ENCODE peak calls at places on chromosome 7, in five cellular contexts. K, Y, B, P and M are unnamed samples. For H3K4me1 and H3K36me3, the result is how much of the 10 kb centered on the place peaks cover.

GRCh38 chr7:134935701-134936100 is 50.6 kb upstream of the AGBL3 start:
- DNase-seq in B (no peak), K (peak), P (peak), Y (no peak), M (no peak)

GRCh38 chr7:41098846-41099245 is 604.0 kb downstream of the INHBA start:
- DNase-seq in P (no peak), B (no peak), K (peak), Y (no peak), M (no peak)

GRCh38 chr7:5020098-5020497 is 25.6 kb upstream of the RBAK start:
- DNase-seq in P (no peak), Y (no peak), B (no peak), K (no peak), M (no peak)

GRCh38 chr7:70728873-70729552 is 402.9 kb upstream of the GALNT17 start:
- DNase-seq in P (no peak), B (no peak), K (peak), Y (no peak), M (peak)

GRCh38 chr7:56105508-56105907 is 768 bp downstream of the CHCHD2 start:
- DNase-seq in P (peak), K (peak), B (peak), Y (no peak), M (peak)

GRCh38 chr7:33779216-33779615 is 126.1 kb upstream of the BMPER start:
- DNase-seq in P (no peak), K (no peak), B (no peak), Y (no peak), M (no peak)

GRCh38 chr7:104431930-104432329 is 103.5 kb downstream of the LHFPL3 start:
- DNase-seq in Y (no peak), P (no peak), K (no peak), B (no peak), M (no peak)

GRCh38 chr7:98771519-98772241 is 98.1 kb downstream of the TMEM130 start:
- DNase-seq in B (no peak), K (peak), P (peak), Y (no peak), M (peak)

GRCh38 chr7:36207451-36208291 is 54.6 kb downstream of the EEPD1 start:
- DNase-seq in P (peak), Y (no peak), B (peak), K (peak), M (no peak)

GRCh38 chr7:122597277-122597676 is 101.6 kb downstream of the RNF133 start:
- DNase-seq in P (no peak), B (no peak), Y (no peak), K (no peak), M (no peak)

GRCh38 chr7:105309235-105310156 is 79.2 kb downstream of the SRPK2 start:
- DNase-seq in B (no peak), P (no peak), Y (no peak), K (no peak), M (peak)

GRCh38 chr7:90119178-90119971 is 34.9 kb upstream of the STEAP1 start:
- DNase-seq in P (peak), Y (no peak), K (peak), B (peak), M (no peak)

GRCh38 chr7:7681191-7681935 is 37.0 kb downstream of the RPA3 start:
- DNase-seq in K (peak), B (no peak), Y (no peak), P (peak), M (peak)

GRCh38 chr7:135493362-135493761 is 16.5 kb downstream of the CNOT4 start:
- DNase-seq in Y (no peak), K (no peak), B (no peak), P (no peak), M (no peak)

GRCh38 chr7:42843209-42843800 is 68.6 kb downstream of the C7orf25 start:
- DNase-seq in Y (no peak), P (peak), K (peak), B (no peak), M (peak)

GRCh38 chr7:22445140-22445722 is 54.8 kb downstream of the STEAP1B start:
- DNase-seq in B (peak), Y (no peak), P (no peak), K (no peak), M (peak)

GRCh38 chr7:115009736-115010435 is 88.0 kb downstream of the MDFIC start:
- DNase-seq in K (peak), P (peak), Y (no peak), B (no peak), M (no peak)

GRCh38 chr7:140673063-140673769 is 471 bp downstream of the ADCK2 start:
- DNase-seq in K (peak), P (peak), Y (no peak), B (peak), M (no peak)

GRCh38 chr7:137151056-137151731 is 192.3 kb downstream of the PTN start:
- DNase-seq in K (peak), Y (no peak), P (peak), B (no peak), M (no peak)

GRCh38 chr7:34612671-34613070 is 45.3 kb upstream of the NPSR1 start:
- DNase-seq in Y (no peak), K (peak), B (no peak), P (peak), M (no peak)

GRCh38 chr7:92631067-92631829 is 41.1 kb upstream of the FAM133B start:
- DNase-seq in Y (no peak), K (no peak), P (no peak), B (no peak), M (peak)
- H3K4me1 ChIP-seq in Y (under half), K (under half), P (under half), B (half or more), M (under half)

DNA sequence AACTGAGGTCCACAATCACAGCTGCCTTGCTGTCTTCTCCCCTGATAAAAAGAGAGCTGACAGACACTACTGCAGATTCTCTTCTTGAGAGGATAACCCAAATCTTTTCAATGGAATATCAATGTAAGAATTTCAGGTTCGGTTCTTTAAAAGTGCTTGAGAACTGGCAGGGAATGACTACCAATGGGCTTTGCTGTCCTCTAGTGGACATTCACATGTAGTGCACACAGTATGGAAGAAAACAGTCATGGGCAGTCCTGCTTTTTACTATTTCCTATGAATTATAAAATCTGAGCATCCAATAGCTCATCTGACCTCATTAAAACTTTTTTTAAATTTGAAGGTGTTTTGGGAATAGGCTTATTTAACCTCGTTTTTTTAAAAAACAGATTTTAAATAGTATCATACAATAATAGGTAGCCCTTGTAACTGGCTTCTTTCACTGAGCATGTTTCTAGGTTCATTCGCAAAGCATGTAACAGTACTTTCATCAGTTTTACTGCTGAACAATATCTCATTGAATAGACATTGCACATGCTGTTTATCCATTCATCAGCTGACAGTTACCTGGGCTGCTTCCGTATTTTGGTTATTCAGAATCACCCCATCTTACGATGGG is 18.3 kb downstream of the FZD9 start:
- DNase-seq in P (peak), Y (no peak), K (peak), B (no peak), M (no peak)
- H3K36me3 ChIP-seq in P (half or more), Y (under half), K (under half), B (half or more), M (half or more)

DNA sequence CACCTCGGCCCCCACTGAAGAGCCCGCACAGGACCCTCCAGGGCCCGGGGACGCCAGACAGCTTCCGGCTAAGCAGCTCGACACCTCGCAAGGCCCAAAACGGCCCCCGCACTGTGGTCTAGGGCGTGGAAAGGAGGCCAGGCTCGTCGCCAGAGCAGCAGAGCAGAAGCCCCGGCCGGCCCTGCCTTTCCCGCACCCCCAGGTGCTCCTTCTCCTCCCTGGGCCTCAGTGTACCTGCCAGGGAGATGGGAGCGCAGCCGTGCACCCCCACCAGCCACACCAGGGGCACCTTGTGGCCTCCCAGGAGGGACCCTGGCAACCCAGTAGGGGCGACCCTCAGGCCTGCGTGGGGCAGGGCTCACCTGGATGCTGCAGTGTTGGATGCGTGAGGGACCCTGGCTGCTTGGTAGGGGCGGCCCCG is 9.6 kb downstream of the PDGFA start:
- DNase-seq in K (no peak), B (peak), Y (no peak), P (no peak), M (no peak)
- H3K4me1 ChIP-seq in K (under half), B (under half), Y (half or more), P (under half), M (under half)

GRCh38 chr7:2012044-2012900 is 220.5 kb downstream of the MAD1L1 start:
- DNase-seq in B (peak), K (no peak), Y (no peak), P (no peak), M (no peak)
- H3K36me3 ChIP-seq in B (under half), K (under half), Y (under half), P (under half), M (under half)

GRCh38 chr7:126022452-126022851 is 1092.8 kb upstream of the POT1 start:
- DNase-seq in Y (no peak), B (no peak), K (no peak), P (no peak), M (no peak)

GRCh38 chr7:126026421-126027088 is 1096.9 kb upstream of the POT1 start:
- DNase-seq in K (peak), B (no peak), P (no peak), Y (no peak), M (peak)
- H3K4me1 ChIP-seq in K (under half), B (under half), P (under half), Y (under half), M (under half)

DNA sequence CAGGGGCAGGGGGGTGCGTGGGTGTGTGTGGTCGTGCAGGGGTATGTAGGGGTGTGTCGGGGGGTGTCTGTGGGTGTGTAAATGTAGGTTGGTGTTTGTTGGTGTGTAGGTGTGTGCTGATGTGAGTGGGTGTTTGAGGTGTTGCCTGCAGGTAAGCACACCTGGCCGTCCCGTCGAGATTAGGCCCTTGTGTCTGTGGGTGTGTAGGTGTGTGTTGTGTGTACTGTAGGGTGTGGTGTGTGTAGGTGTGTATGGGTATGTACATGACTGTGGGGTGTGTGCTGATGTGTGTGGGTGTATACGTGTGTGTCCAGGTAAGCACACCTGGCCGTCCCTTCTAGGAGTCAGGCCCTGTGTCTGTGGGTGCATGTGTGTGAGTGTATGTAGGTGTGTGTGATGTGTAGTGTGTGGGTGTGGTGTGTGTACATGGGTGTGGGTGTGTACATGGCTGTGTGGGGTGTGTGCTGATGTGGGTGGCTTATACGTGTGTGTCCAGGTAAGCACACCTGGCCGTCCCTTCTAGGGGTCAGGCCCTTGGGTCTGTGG is 15.8 kb downstream of the FAM20C start:
- DNase-seq in B (no peak), K (no peak), P (no peak), Y (no peak), M (no peak)
- H3K36me3 ChIP-seq in B (under half), K (under half), P (under half), Y (under half), M (under half)

GRCh38 chr7:186516-187113 is 5.8 kb upstream of the FAM20C start:
- DNase-seq in P (no peak), B (no peak), Y (no peak), K (no peak), M (no peak)

GRCh38 chr7:183907-184767 is 8.2 kb upstream of the FAM20C start:
- DNase-seq in P (no peak), K (no peak), B (no peak), Y (no peak), M (no peak)

GRCh38 chr7:183496-183895 is 8.9 kb upstream of the FAM20C start:
- DNase-seq in B (no peak), K (no peak), Y (no peak), P (no peak), M (no peak)

GRCh38 chr7:187237-187927 is 5.0 kb upstream of the FAM20C start:
- DNase-seq in K (no peak), Y (no peak), P (no peak), B (no peak), M (peak)

DNA sequence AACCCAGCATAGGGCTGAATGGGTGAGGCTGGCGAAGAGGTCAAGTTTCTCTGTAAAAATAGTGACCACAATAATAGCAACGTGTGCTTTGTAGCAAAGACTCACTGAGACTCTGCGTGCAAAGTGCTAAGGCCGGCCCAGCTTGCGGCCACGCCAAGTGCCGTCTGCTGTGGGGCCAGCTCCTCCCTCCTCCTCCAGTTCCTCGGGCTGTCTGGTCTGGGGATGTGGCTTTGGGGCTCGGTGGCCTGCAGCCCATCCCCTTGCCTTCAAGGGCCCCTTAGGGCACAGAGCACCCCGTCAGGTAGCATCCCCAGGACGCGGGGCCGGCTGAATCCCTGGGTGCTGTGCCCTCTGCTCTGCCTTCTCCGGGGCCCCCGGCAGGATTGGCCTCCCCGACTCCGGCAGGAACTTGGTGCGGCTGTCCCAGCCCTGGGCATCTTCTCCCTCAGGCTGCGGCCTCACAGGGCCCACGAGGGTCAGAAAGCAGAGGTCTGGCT is 7.6 kb upstream of the FAM20C start:
- DNase-seq in Y (no peak), K (no peak), P (peak), B (no peak), M (no peak)
- H3K4me1 ChIP-seq in Y (under half), K (under half), P (under half), B (under half), M (under half)

GRCh38 chr7:151034312-151035023 is 6.2 kb downstream of the ABCB8 start:
- DNase-seq in P (no peak), Y (no peak), K (no peak), B (no peak), M (no peak)

GRCh38 chr7:151031011-151031410 is 2.8 kb downstream of the ABCB8 start:
- DNase-seq in Y (no peak), B (no peak), K (no peak), P (no peak), M (no peak)

GRCh38 chr7:151033864-151034249 is 5.6 kb downstream of the ABCB8 start:
- DNase-seq in P (no peak), B (no peak), K (no peak), Y (no peak), M (no peak)

GRCh38 chr7:151035024-151035717 is 6.9 kb downstream of the ABCB8 start:
- DNase-seq in K (no peak), B (no peak), Y (no peak), P (no peak), M (no peak)

DNA sequence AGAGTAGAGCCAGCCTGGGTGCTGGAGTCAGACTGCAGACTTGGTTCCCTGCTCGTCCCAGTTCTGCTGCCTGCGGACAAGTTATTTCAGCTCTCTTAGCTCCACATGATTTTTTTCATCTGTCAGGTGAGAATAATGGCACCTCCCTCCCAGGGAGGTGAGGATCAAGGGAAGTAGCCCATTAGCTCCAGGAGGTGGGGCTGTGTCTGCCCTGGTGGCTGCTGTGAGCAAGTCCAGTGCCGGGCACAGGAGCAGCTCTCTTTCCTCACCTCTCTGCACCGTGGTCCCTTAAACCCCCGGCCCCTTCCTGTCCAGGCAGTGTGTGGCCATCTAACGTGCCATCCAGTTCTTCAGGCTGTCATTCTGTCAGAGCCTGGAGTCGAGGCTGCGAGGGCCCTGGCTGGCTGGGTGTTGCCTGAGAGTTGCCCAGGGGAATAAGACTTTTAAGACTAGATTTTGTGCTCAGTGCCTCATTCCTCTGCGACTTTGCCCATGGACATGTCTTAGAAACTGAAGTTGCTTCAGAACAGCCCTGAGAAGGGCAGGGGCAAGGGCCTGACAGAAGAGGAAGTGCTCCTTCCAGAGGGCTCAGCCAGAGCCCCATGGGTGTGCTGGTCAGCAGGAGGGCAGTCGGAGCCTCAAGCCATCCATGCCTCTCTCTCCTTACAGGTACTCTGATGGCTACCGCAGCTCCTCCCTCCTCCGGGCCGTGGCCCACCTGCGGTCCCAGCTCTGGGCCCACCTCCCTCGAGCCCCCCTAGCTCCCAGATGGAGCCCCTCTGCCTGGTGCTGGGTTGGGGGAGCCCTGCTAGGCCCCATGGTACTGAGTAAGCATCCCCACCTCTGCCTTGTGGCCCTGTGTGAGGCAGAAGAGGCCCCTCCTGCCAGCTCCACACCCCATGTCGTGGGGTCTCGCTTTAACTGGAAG is 5.0 kb downstream of the ABCB8 start:
- DNase-seq in K (no peak), P (no peak), Y (no peak), B (no peak), M (no peak)
- H3K36me3 ChIP-seq in K (under half), P (under half), Y (under half), B (under half), M (under half)